ENCODE peak calls at places on chromosomes 7 and 10, in seven cellular contexts. D is activated CD8-positive, alpha-beta T cell treated with anti-CD3 and anti-CD28 coated beads for 36 hours; K is erythroblast; A is stimulated activated CD4-positive, alpha-beta T cell treated with anti-CD3 and anti-CD28 coated beads, TNF-alpha, amount 100 ng/mL, for 1 hour; P is mesothelial cell of epicardium; N is frontal cortex; T is iPS-NIHi11. C is an unnamed sample.

GRCh38 chr7:100974021-100974420 is 4.7 kb downstream of the MUC12 start:
- DNase-seq in D (no peak), K (no peak), A (no peak), P (no peak), N (no peak), T (no peak), C (no peak)

GRCh38 chr10:80526742-80527141 is 11.0 kb upstream of the SH2D4B start:
- DNase-seq in D (no peak), K (no peak), A (no peak), P (no peak), N (no peak), T (peak), C (no peak)

GRCh38 chr10:53023411-53023810 is 250.8 kb upstream of the MBL2 start:
- DNase-seq in D (no peak), K (no peak), A (no peak), P (no peak), N (no peak), T (no peak), C (no peak)

GRCh38 chr10:74234569-74234968 is 83.5 kb downstream of the ADK start:
- DNase-seq in D (no peak), K (no peak), A (no peak), P (no peak), N (no peak), T (no peak), C (no peak)

GRCh38 chr7:26278769-26279168 is 12.9 kb upstream of the SNX10 start:
- DNase-seq in D (peak), K (peak), A (no peak), P (no peak), N (no peak), T (no peak), C (no peak)

GRCh38 chr10:80144302-80145131 is 12.0 kb downstream of the PLAC9 start:
- DNase-seq in D (peak), K (no peak), A (no peak), P (no peak), N (no peak), T (peak), C (no peak)

GRCh38 chr10:29470355-29470705 is 164.4 kb downstream of the SVIL start:
- DNase-seq in D (peak), K (no peak), A (no peak), P (no peak), N (no peak), T (peak), C (no peak)

GRCh38 chr7:116417593-116418345 is 81.8 kb upstream of the CAV2 start:
- DNase-seq in D (no peak), K (peak), A (no peak), P (no peak), N (no peak), T (no peak), C (no peak)

GRCh38 chr7:37230221-37230620 is 218.4 kb downstream of the ELMO1 start:
- DNase-seq in D (peak), K (no peak), A (no peak), P (no peak), N (no peak), T (peak), C (no peak)

GRCh38 chr10:13939391-13939790 is 352.6 kb downstream of the PRPF18 start:
- DNase-seq in D (no peak), K (no peak), A (no peak), P (no peak), N (no peak), T (no peak), C (no peak)

GRCh38 chr7:47846117-47846836 is 102.0 kb downstream of the PKD1L1 start:
- DNase-seq in D (no peak), K (no peak), A (no peak), P (no peak), N (no peak), T (no peak), C (no peak)

GRCh38 chr10:13162013-13162364 is 631 bp downstream of the MCM10 start:
- DNase-seq in D (no peak), K (no peak), A (no peak), P (no peak), N (no peak), T (peak), C (no peak)

GRCh38 chr7:124171068-124171467 is 138.2 kb upstream of the TMEM229A start:
- DNase-seq in D (peak), K (no peak), A (no peak), P (no peak), N (no peak), T (peak), C (no peak)

GRCh38 chr7:140645166-140645565 is 4.6 kb upstream of the DENND2A start:
- DNase-seq in D (peak), K (peak), A (no peak), P (no peak), N (no peak), T (peak), C (no peak)

GRCh38 chr7:127751062-127751722 is 99.2 kb downstream of the SND1 start:
- DNase-seq in D (no peak), K (no peak), A (no peak), P (no peak), N (no peak), T (peak), C (no peak)

GRCh38 chr7:5586279-5586962 is 162.8 kb upstream of the TNRC18 start:
- DNase-seq in D (no peak), K (no peak), A (no peak), P (no peak), N (no peak), T (peak), C (no peak)

GRCh38 chr7:20403356-20403755 is 72.7 kb downstream of the ITGB8 start:
- DNase-seq in D (no peak), K (no peak), A (no peak), P (no peak), N (no peak), T (no peak), C (no peak)

GRCh38 chr10:69838853-69839252 is 37.1 kb downstream of the COL13A1 start:
- DNase-seq in D (no peak), K (no peak), A (no peak), P (no peak), N (no peak), T (no peak), C (no peak)

GRCh38 chr7:41039386-41040315 is 663.2 kb downstream of the INHBA start:
- DNase-seq in D (no peak), K (no peak), A (no peak), P (no peak), N (no peak), T (no peak), C (no peak)

GRCh38 chr7:68107968-68108367 is 1111.3 kb downstream of the TYW1 start:
- DNase-seq in D (no peak), K (no peak), A (no peak), P (no peak), N (no peak), T (no peak), C (no peak)

GRCh38 chr7:128032605-128033235 is 1.5 kb upstream of the LRRC4 start:
- DNase-seq in D (peak), K (peak), A (no peak), P (no peak), N (peak), T (peak), C (no peak)

GRCh38 chr7:15757041-15757995 is 70.8 kb upstream of the MEOX2 start:
- DNase-seq in D (no peak), K (no peak), A (no peak), P (no peak), N (no peak), T (no peak), C (no peak)

GRCh38 chr7:886626-887487 is 10.5 kb downstream of the GET4 start:
- DNase-seq in D (no peak), K (no peak), A (no peak), P (no peak), N (no peak), T (no peak), C (no peak)

GRCh38 chr10:71681977-71682376 is 37.6 kb downstream of the C10orf105 start:
- DNase-seq in D (no peak), K (no peak), A (no peak), P (no peak), N (no peak), T (no peak), C (no peak)

GRCh38 chr10:127090135-127090534 is 106.3 kb downstream of the INSYN2A start:
- DNase-seq in D (no peak), K (no peak), A (no peak), P (no peak), N (no peak), T (no peak), C (no peak)

GRCh38 chr7:129103561-129104324 is 40.8 kb upstream of the TSPAN33 start:
- DNase-seq in D (no peak), K (no peak), A (no peak), P (no peak), N (no peak), T (no peak), C (no peak)

GRCh38 chr10:80429521-80429966 is 21.2 kb downstream of the PRXL2A start:
- DNase-seq in D (no peak), K (no peak), A (no peak), P (no peak), N (no peak), T (peak), C (no peak)

GRCh38 chr10:109018892-109019507 is 904.3 kb downstream of the XPNPEP1 start:
- DNase-seq in D (no peak), K (no peak), A (no peak), P (no peak), N (no peak), T (no peak), C (no peak)

GRCh38 chr10:4701016-4701415 is 125.0 kb upstream of the AKR1E2 start:
- DNase-seq in D (no peak), K (no peak), A (no peak), P (no peak), N (no peak), T (no peak), C (no peak)

GRCh38 chr7:88169717-88170320 is 50.0 kb downstream of the SRI start:
- DNase-seq in D (no peak), K (peak), A (no peak), P (no peak), N (no peak), T (no peak), C (no peak)

GRCh38 chr10:49761201-49761788 is 828 bp downstream of the OGDHL start:
- DNase-seq in D (no peak), K (no peak), A (no peak), P (no peak), N (no peak), T (no peak), C (no peak)